ENCODE peak calls at places on chromosomes 12 and 14, in ten cellular contexts. C is psoas muscle, G is A673, W is GM23338, X is fibroblast of the aortic adventitia, T is AG09309, Z is tibial artery, H is WTC11, Q is uterus, K is OCI-LY7. V is an unnamed sample.

GRCh38 chr14:84579292-84579691 is 950.7 kb upstream of the FLRT2 start:
- DNase-seq in C (no peak), G (no peak), W (no peak), X (no peak), T (no peak), Z (no peak), H (no peak), Q (no peak), K (no peak), V (no peak)

GRCh38 chr12:124694846-124695497 is 127.6 kb upstream of the NCOR2 start:
- DNase-seq in C (peak), G (no peak), W (peak), X (peak), T (no peak), Z (no peak), H (no peak), Q (peak), K (no peak), V (peak)

GRCh38 chr14:85991156-85991555 is 461.2 kb downstream of the FLRT2 start:
- DNase-seq in C (no peak), G (no peak), W (no peak), X (no peak), T (no peak), Z (no peak), H (no peak), Q (no peak), K (no peak), V (no peak)

GRCh38 chr12:87272846-87273245 is 756.4 kb downstream of the C12orf50 start:
- DNase-seq in C (no peak), G (no peak), W (no peak), X (peak), T (no peak), Z (no peak), H (no peak), Q (no peak), K (no peak), V (no peak)

GRCh38 chr14:35879141-35879648 is 53.1 kb downstream of the BRMS1L start:
- DNase-seq in C (no peak), G (peak), W (no peak), X (peak), T (no peak), Z (no peak), H (no peak), Q (no peak), K (no peak), V (no peak)

GRCh38 chr14:54399560-54399959 is 2.8 kb downstream of the CDKN3 start:
- DNase-seq in C (no peak), G (no peak), W (no peak), X (no peak), T (no peak), Z (no peak), H (no peak), Q (no peak), K (no peak), V (no peak)

GRCh38 chr14:68682166-68683103 is 110.4 kb downstream of the ZFP36L1 start:
- DNase-seq in C (no peak), G (peak), W (no peak), X (peak), T (peak), Z (peak), H (no peak), Q (peak), K (peak), V (peak)

GRCh38 chr14:90450151-90450550 is 53.3 kb downstream of the CALM1 start:
- DNase-seq in C (no peak), G (no peak), W (no peak), X (no peak), T (no peak), Z (no peak), H (no peak), Q (no peak), K (no peak), V (no peak)

GRCh38 chr14:96390965-96391292 is 999 bp upstream of the AK7 start:
- DNase-seq in C (no peak), G (no peak), W (no peak), X (peak), T (no peak), Z (no peak), H (no peak), Q (no peak), K (no peak), V (no peak)

GRCh38 chr12:27101290-27101689 is 18.9 kb upstream of the C12orf71 start:
- DNase-seq in C (no peak), G (no peak), W (no peak), X (no peak), T (no peak), Z (no peak), H (no peak), Q (no peak), K (no peak), V (no peak)

GRCh38 chr12:53726342-53726741 is 910 bp downstream of the CALCOCO1 start:
- DNase-seq in C (no peak), G (no peak), W (no peak), X (no peak), T (no peak), Z (no peak), H (no peak), Q (no peak), K (peak), V (no peak)

GRCh38 chr14:71311061-71311460 is 403.8 kb downstream of the PCNX1 start:
- DNase-seq in C (no peak), G (no peak), W (no peak), X (no peak), T (no peak), Z (no peak), H (no peak), Q (no peak), K (no peak), V (no peak)

GRCh38 chr12:15151141-15152091 is 69.8 kb downstream of the RERG start:
- DNase-seq in C (no peak), G (peak), W (peak), X (peak), T (no peak), Z (no peak), H (no peak), Q (no peak), K (peak), V (no peak)

GRCh38 chr12:130126023-130126432 is 36.2 kb upstream of the FZD10 start:
- DNase-seq in C (peak), G (no peak), W (peak), X (no peak), T (no peak), Z (peak), H (no peak), Q (no peak), K (no peak), V (no peak)

GRCh38 chr14:31030406-31030805 is 4.2 kb upstream of the STRN3 start:
- DNase-seq in C (no peak), G (no peak), W (no peak), X (no peak), T (no peak), Z (no peak), H (no peak), Q (no peak), K (no peak), V (no peak)

GRCh38 chr14:35406090-35406489 is 1.5 kb upstream of the NFKBIA start:
- DNase-seq in C (no peak), G (no peak), W (no peak), X (no peak), T (no peak), Z (no peak), H (no peak), Q (no peak), K (no peak), V (no peak)

GRCh38 chr14:37585101-37585479 is 10.0 kb downstream of the FOXA1 start:
- DNase-seq in C (no peak), G (no peak), W (peak), X (no peak), T (no peak), Z (no peak), H (peak), Q (no peak), K (no peak), V (no peak)

GRCh38 chr14:98952595-98953325 is 319.2 kb downstream of the BCL11B start:
- DNase-seq in C (peak), G (peak), W (no peak), X (peak), T (no peak), Z (no peak), H (no peak), Q (no peak), K (no peak), V (no peak)

GRCh38 chr12:133256321-133256720 is 20.6 kb upstream of the ANHX start:
- DNase-seq in C (no peak), G (no peak), W (no peak), X (no peak), T (no peak), Z (no peak), H (no peak), Q (no peak), K (no peak), V (no peak)

GRCh38 chr12:72072613-72073212 is 134.1 kb downstream of the TPH2 start:
- DNase-seq in C (no peak), G (peak), W (no peak), X (no peak), T (no peak), Z (no peak), H (no peak), Q (no peak), K (no peak), V (no peak)

GRCh38 chr12:71190822-71191221 is 33.0 kb upstream of the TSPAN8 start:
- DNase-seq in C (no peak), G (peak), W (no peak), X (no peak), T (no peak), Z (no peak), H (no peak), Q (no peak), K (no peak), V (no peak)

GRCh38 chr12:49776413-49776812 is 35.1 kb downstream of the TMBIM6 start:
- DNase-seq in C (peak), G (peak), W (peak), X (peak), T (peak), Z (peak), H (peak), Q (peak), K (peak), V (peak)

GRCh38 chr14:32996343-32996742 is 57.7 kb downstream of the NPAS3 start:
- DNase-seq in C (no peak), G (no peak), W (no peak), X (no peak), T (no peak), Z (no peak), H (no peak), Q (no peak), K (no peak), V (no peak)

GRCh38 chr14:32998433-32998832 is 59.8 kb downstream of the NPAS3 start:
- DNase-seq in C (no peak), G (peak), W (peak), X (peak), T (peak), Z (no peak), H (no peak), Q (no peak), K (no peak), V (no peak)
- TF ChIP-seq CTCF in C (peak), G (peak), W (peak), X (peak), T (peak), Z (peak), H (no peak), Q (peak), K (peak), V (no peak)

GRCh38 chr12:22800332-22800731 is 175.4 kb downstream of the ETNK1 start:
- DNase-seq in C (no peak), G (no peak), W (no peak), X (no peak), T (no peak), Z (no peak), H (no peak), Q (no peak), K (no peak), V (no peak)

GRCh38 chr12:22794017-22794416 is 169.0 kb downstream of the ETNK1 start:
- DNase-seq in C (no peak), G (no peak), W (no peak), X (no peak), T (no peak), Z (no peak), H (no peak), Q (no peak), K (no peak), V (no peak)

GRCh38 chr12:22802883-22803640 is 178.1 kb downstream of the ETNK1 start:
- DNase-seq in C (no peak), G (no peak), W (peak), X (peak), T (no peak), Z (no peak), H (no peak), Q (no peak), K (no peak), V (no peak)

GRCh38 chr12:22792198-22792597 is 167.2 kb downstream of the ETNK1 start:
- DNase-seq in C (no peak), G (peak), W (no peak), X (no peak), T (no peak), Z (no peak), H (no peak), Q (no peak), K (no peak), V (no peak)

GRCh38 chr12:22797686-22798085 is 172.7 kb downstream of the ETNK1 start:
- DNase-seq in C (no peak), G (no peak), W (no peak), X (no peak), T (no peak), Z (no peak), H (no peak), Q (no peak), K (no peak), V (no peak)
- TF ChIP-seq CTCF in C (no peak), G (no peak), W (no peak), X (no peak), T (no peak), Z (no peak), H (no peak), Q (no peak), K (no peak), V (no peak)

GRCh38 chr12:59370933-59371332 is 224.9 kb upstream of the SLC16A7 start:
- DNase-seq in C (no peak), G (no peak), W (no peak), X (no peak), T (no peak), Z (no peak), H (no peak), Q (no peak), K (no peak), V (no peak)

GRCh38 chr12:59375633-59376032 is 220.2 kb upstream of the SLC16A7 start:
- DNase-seq in C (no peak), G (no peak), W (no peak), X (no peak), T (no peak), Z (no peak), H (no peak), Q (no peak), K (no peak), V (no peak)

GRCh38 chr12:59374783-59375182 is 221.0 kb upstream of the SLC16A7 start:
- DNase-seq in C (no peak), G (no peak), W (no peak), X (no peak), T (no peak), Z (no peak), H (no peak), Q (no peak), K (no peak), V (no peak)

DNA sequence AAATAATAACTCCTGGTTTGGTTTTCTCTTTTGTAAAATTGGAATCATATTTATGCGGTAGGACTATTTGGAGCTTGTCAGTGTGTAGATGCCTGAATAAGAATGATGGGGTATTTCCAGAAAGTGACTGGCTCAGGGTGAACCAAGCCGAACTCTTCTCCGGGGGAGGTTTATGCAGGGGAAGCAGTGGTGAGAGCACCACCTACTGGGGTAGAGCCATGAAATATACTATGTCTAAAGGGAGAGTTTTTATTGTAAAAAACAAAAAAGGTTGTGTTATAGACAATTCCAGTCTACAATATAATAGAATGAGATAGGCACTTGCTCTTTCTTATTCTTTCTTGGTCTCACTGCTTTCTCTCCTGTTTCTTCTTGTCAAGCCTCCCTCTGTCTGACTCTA is 222.9 kb upstream of the SLC16A7 start:
- DNase-seq in C (no peak), G (peak), W (peak), X (peak), T (no peak), Z (no peak), H (peak), Q (no peak), K (no peak), V (no peak)
- TF ChIP-seq CTCF in C (no peak), G (peak), W (peak), X (peak), T (peak), Z (no peak), H (no peak), Q (no peak), K (peak), V (no peak)

GRCh38 chr12:753401-754237 is 1.2 kb downstream of the WNK1 start:
- DNase-seq in C (peak), G (peak), W (peak), X (peak), T (no peak), Z (peak), H (peak), Q (peak), K (peak), V (peak)
- TF ChIP-seq CTCF in C (peak), G (no peak), W (no peak), X (no peak), T (peak), Z (peak), H (no peak), Q (no peak), K (no peak), V (no peak)

GRCh38 chr12:24960222-24960855 is 11.4 kb upstream of the BCAT1 start:
- DNase-seq in C (no peak), G (peak), W (peak), X (peak), T (peak), Z (no peak), H (peak), Q (no peak), K (peak), V (peak)
- TF ChIP-seq CTCF in C (no peak), G (peak), W (peak), X (peak), T (peak), Z (no peak), H (no peak), Q (peak), K (peak), V (peak)

DNA sequence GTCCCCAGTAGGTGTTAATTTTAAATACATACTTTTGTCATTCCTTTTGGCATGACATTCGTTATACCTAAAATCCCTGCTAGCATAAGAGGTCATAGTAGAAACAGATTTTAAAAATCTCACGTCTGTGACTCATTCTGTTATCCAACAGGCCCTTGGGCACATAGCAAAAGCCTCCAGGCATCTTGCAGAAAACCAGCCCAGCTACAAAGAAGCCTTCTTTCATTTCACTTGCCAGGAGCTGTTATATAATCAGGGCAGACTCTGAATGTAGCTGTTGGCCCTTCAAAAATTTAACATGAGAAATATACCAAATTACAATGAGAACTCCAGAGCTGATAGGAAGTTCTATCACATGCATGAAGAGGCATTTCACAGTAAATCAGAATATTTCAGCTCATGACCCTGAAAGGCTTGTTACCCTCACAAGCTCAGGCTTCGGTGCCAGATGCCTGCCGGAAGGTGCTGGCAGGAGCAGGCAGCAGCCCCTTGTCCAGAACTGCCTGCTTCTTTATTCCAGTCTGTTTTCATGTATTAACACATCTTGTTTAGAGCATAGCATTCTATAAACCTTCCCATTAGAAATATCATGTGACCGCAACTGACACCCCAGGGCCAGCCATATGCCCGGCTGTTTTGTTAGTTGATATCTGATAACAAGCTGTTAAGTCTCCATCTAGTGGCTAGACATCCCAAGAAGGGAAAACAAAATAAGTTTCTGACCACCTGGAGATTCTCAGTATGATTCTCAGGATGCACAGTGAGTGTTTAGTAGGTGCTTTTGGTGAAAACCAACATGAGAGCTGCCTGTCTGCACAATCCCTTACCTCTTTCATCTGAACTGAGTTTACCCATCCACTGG is 17.8 kb downstream of the E2F7 start:
- DNase-seq in C (no peak), G (no peak), W (no peak), X (peak), T (no peak), Z (no peak), H (no peak), Q (no peak), K (no peak), V (no peak)
- TF ChIP-seq CTCF in C (no peak), G (peak), W (peak), X (no peak), T (no peak), Z (no peak), H (no peak), Q (no peak), K (peak), V (no peak)

DNA sequence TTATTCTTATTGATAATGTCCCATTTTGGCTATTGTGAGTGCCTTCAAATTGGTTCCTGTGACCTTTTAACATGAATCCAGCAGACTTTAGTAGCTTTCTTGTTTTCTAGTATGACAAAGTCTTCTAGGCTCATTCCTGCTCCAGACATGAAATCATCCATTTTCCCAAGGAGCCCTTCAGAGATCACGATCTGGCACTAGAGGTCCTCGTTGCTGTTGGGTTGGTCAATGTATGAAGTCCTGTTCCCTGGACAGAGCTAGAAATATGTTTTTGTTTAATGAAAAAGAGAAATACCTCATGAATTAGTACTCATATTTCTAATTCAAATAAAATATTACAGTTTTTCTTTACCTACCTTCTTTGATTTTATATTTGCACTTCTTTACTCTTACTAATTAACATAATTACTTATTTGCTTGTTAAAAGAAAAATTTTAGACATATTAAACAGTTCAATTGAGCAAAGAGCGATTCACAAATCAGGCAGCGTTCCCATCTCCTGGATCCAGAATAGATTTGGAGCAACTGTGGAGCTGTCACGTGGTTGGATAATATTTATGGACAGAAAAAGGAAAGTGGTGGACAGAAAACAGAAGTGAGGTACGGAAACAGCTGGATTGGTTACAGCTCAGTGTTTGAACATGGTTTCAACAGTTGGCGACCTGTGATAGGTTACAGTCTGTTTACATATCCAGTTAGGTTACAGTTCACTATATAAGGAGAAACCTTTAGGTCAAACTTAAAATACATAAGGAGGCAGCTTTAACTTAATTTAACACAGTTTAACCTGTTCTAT is 19.8 kb upstream of the FAM234B start:
- DNase-seq in C (no peak), G (no peak), W (peak), X (peak), T (peak), Z (no peak), H (no peak), Q (no peak), K (no peak), V (no peak)
- TF ChIP-seq CTCF in C (no peak), G (no peak), W (peak), X (peak), T (peak), Z (peak), H (no peak), Q (peak), K (peak), V (peak)

V was measured in CD14-positive monocyte.